ENCODE peak calls at places on chromosomes 3 and 15, in six cellular contexts. J, X, W, S, K and B are unnamed samples.

GRCh38 chr3:138241061-138241460 is 54.0 kb downstream of the ARMC8 start:
- DNase-seq in J (no peak), S (no peak), W (no peak), K (no peak), X (no peak), B (no peak)

GRCh38 chr3:98809561-98809960 is 46.4 kb downstream of the ST3GAL6 start:
- DNase-seq in J (no peak), K (no peak), W (no peak), S (peak; percentile 45), X (no peak), B (no peak)

GRCh38 chr15:55327392-55327791 is 8.4 kb downstream of the PIGB start:
- DNase-seq in J (no peak), S (no peak), K (no peak), W (no peak), X (no peak), B (no peak)

GRCh38 chr15:69222002-69222474 is 61.6 kb downstream of the GLCE start:
- DNase-seq in J (no peak), W (no peak), S (no peak), K (no peak), X (no peak), B (no peak)

GRCh38 chr3:58167431-58168351 is 43.1 kb downstream of the DNASE1L3 start:
- DNase-seq in K (peak; percentile 30), W (peak; percentile 45), J (peak; percentile 83), X (peak; percentile 72), S (peak; percentile 63), B (peak; percentile 60)

GRCh38 chr3:81308296-81308695 is 453.1 kb downstream of the GBE1 start:
- DNase-seq in S (no peak), K (no peak), J (no peak), X (no peak), W (no peak), B (no peak)

GRCh38 chr15:77819841-77820728 is 187.4 kb upstream of the LINGO1 start:
- DNase-seq in K (peak; percentile 39), J (no peak), X (peak; percentile 62), S (no peak), W (peak; percentile 49), B (peak; percentile 17)

GRCh38 chr15:51775967-51776816 is 24.8 kb downstream of the TMOD2 start:
- DNase-seq in X (peak; percentile 51), W (peak; percentile 62), K (peak; percentile 47), J (peak; percentile 54), S (peak; percentile 42), B (peak; percentile 33)

GRCh38 chr15:69612112-69612511 is 159.5 kb downstream of the RPLP1 start:
- DNase-seq in S (no peak), W (no peak), K (no peak), X (no peak), J (no peak), B (peak; percentile 68)

GRCh38 chr15:91150492-91151160 is 50.6 kb downstream of the SV2B start:
- DNase-seq in W (no peak), S (no peak), X (no peak), K (no peak), J (no peak), B (no peak)

GRCh38 chr3:37130984-37131975 is 43.1 kb downstream of the LRRFIP2 start:
- DNase-seq in K (no peak), X (no peak), J (no peak), W (peak; percentile 87), S (no peak), B (no peak)

GRCh38 chr15:41900526-41901380 is 6.9 kb upstream of the SPTBN5 start:
- DNase-seq in W (no peak), K (no peak), X (no peak), S (no peak), J (no peak), B (no peak)

GRCh38 chr15:87632364-87632763 is 624.2 kb downstream of the NTRK3 start:
- DNase-seq in J (no peak), X (no peak), S (no peak), K (no peak), W (no peak), B (no peak)

GRCh38 chr3:162971715-162972114 is 1475.1 kb downstream of the OTOL1 start:
- DNase-seq in S (no peak), X (no peak), W (no peak), J (no peak), K (no peak), B (no peak)

GRCh38 chr3:77188210-77188609 is 148.3 kb downstream of the ROBO2 start:
- DNase-seq in J (no peak), S (no peak), K (no peak), W (no peak), X (no peak), B (no peak)

GRCh38 chr3:172449468-172450149 is 1.4 kb upstream of the GHSR start:
- DNase-seq in S (peak; percentile 40), X (no peak), K (peak; percentile 41), W (peak; percentile 51), J (peak; percentile 36), B (no peak)

GRCh38 chr3:127652246-127652995 is 20.3 kb upstream of the ABTB1 start:
- DNase-seq in J (peak; percentile 45), W (peak; percentile 73), S (peak; percentile 63), K (peak; percentile 62), X (peak; percentile 76), B (peak; percentile 30)

GRCh38 chr3:17969985-17970568 is 227.6 kb upstream of the TBC1D5 start:
- DNase-seq in K (no peak), X (peak; percentile 19), S (no peak), W (peak; percentile 4), J (no peak), B (no peak)

GRCh38 chr3:112120485-112120836 is 12.6 kb downstream of the GCSAM start:
- DNase-seq in W (no peak), X (no peak), K (no peak), S (no peak), J (no peak), B (peak; percentile 87)

GRCh38 chr3:153552887-153553604 is 391.0 kb downstream of the RAP2B start:
- DNase-seq in W (peak; percentile 4), S (no peak), K (no peak), X (no peak), J (no peak), B (no peak)

GRCh38 chr3:16300881-16301359 is 35.9 kb downstream of the OXNAD1 start:
- DNase-seq in W (no peak), X (no peak), K (no peak), J (no peak), S (no peak), B (peak; percentile 30)

GRCh38 chr3:78268716-78269668 is 1229.1 kb downstream of the ROBO2 start:
- DNase-seq in J (no peak), K (no peak), S (no peak), X (no peak), W (no peak), B (peak; percentile 13)

GRCh38 chr3:58387650-58388546 is 45.7 kb downstream of the PDHB start:
- DNase-seq in K (no peak), X (no peak), W (no peak), S (no peak), J (no peak), B (no peak)

GRCh38 chr3:171741377-171741776 is 68.9 kb downstream of the PLD1 start:
- DNase-seq in J (no peak), K (no peak), W (no peak), X (no peak), S (no peak), B (no peak)

GRCh38 chr3:171240504-171240835 is 213.9 kb upstream of the SLC2A2 start:
- DNase-seq in S (no peak), X (no peak), J (no peak), W (no peak), K (no peak), B (no peak)